ENCODE peak calls at places on chromosomes 5 and 9, in seven cellular contexts. D is HuH-7; W is activated T-cell treated with anti-CD3 and anti-CD28 coated beads for 24 hours; R is NCI-H460; A is effector memory CD8-positive, alpha-beta T cell; I is activated naive CD4-positive, alpha-beta T cell; M is GM23248. S is an unnamed sample.

GRCh38 chr5:4866817-4867216 is 273.3 kb upstream of the ADAMTS16 start:
- DNase-seq in M (no peak), I (no peak), W (no peak), A (no peak), R (no peak), D (no peak), S (no peak)

GRCh38 chr9:16236326-16236725 is 634.1 kb downstream of the BNC2 start:
- DNase-seq in A (no peak), R (no peak), M (peak; percentile 90), D (no peak), W (no peak), I (no peak), S (no peak)

GRCh38 chr9:77158772-77159513 is 18.4 kb upstream of the VPS13A start:
- DNase-seq in R (peak; percentile 38), I (no peak), D (no peak), W (no peak), A (no peak), M (peak; percentile 36), S (no peak)

GRCh38 chr5:136584474-136584873 is 219.1 kb upstream of the TRPC7 start:
- DNase-seq in R (no peak), I (no peak), D (no peak), W (no peak), A (no peak), M (no peak), S (no peak)

GRCh38 chr5:173458819-173459218 is 130.6 kb upstream of the STC2 start:
- DNase-seq in I (no peak), W (no peak), A (no peak), M (peak; percentile 69), D (no peak), R (no peak), S (no peak)

GRCh38 chr5:96476654-96477053 is 43.6 kb upstream of the PCSK1 start:
- DNase-seq in W (no peak), M (peak; percentile 54), A (no peak), D (no peak), I (no peak), R (no peak), S (no peak)

GRCh38 chr5:168357881-168358280 is 66.4 kb downstream of the WWC1 start:
- DNase-seq in D (no peak), R (no peak), A (no peak), I (no peak), W (no peak), M (no peak), S (no peak)

GRCh38 chr9:8961186-8961666 is 1161.6 kb upstream of the DMAC1 start:
- DNase-seq in M (no peak), I (no peak), R (no peak), A (no peak), D (peak; percentile 0), W (no peak), S (no peak)

GRCh38 chr5:135204151-135204600 is 170.1 kb upstream of the PITX1 start:
- DNase-seq in M (peak; percentile 32), A (no peak), I (no peak), D (no peak), R (no peak), W (no peak), S (no peak)

GRCh38 chr5:126234563-126235195 is 188.5 kb upstream of the GRAMD2B start:
- DNase-seq in W (no peak), D (peak; percentile 58), R (peak; percentile 18), M (peak; percentile 24), A (no peak), I (no peak), S (no peak)

GRCh38 chr5:128763324-128763723 is 202.0 kb upstream of the SLC27A6 start:
- DNase-seq in I (no peak), A (no peak), M (no peak), D (no peak), W (no peak), R (no peak), S (no peak)

GRCh38 chr9:134171316-134172197 is 7.2 kb upstream of the RNU6ATAC start:
- DNase-seq in A (no peak), W (no peak), I (no peak), D (no peak), R (no peak), M (peak; percentile 87), S (no peak)

GRCh38 chr5:54148062-54148461 is 162.3 kb downstream of the ARL15 start:
- DNase-seq in R (no peak), M (peak; percentile 54), I (no peak), A (no peak), W (no peak), D (no peak), S (no peak)

GRCh38 chr5:61575103-61575502 is 243.0 kb downstream of the ZSWIM6 start:
- DNase-seq in A (no peak), D (no peak), M (peak; percentile 69), R (no peak), I (no peak), W (no peak), S (peak; percentile 59)

GRCh38 chr9:107222020-107222522 is 61.0 kb upstream of the RAD23B start:
- DNase-seq in D (peak; percentile 31), I (no peak), M (no peak), R (peak; percentile 30), A (no peak), W (no peak), S (no peak)

GRCh38 chr9:547309-547708 is 294.2 kb upstream of the DMRT1 start:
- DNase-seq in W (no peak), I (no peak), R (no peak), D (no peak), M (no peak), A (no peak), S (no peak)

GRCh38 chr5:73180561-73180960 is 7.6 kb downstream of the TMEM174 start:
- DNase-seq in A (no peak), I (no peak), W (no peak), R (no peak), D (no peak), M (no peak), S (no peak)

GRCh38 chr5:116401546-116401945 is 173.1 kb downstream of the SEMA6A start:
- DNase-seq in A (no peak), D (no peak), R (no peak), I (no peak), W (no peak), M (no peak), S (no peak)

GRCh38 chr9:77820293-77820954 is 172.3 kb upstream of the GNA14 start:
- DNase-seq in A (no peak), I (no peak), D (no peak), M (peak; percentile 94), W (no peak), R (peak; percentile 63), S (peak; percentile 23)

GRCh38 chr9:108672475-108673065 is 183.2 kb downstream of the ACTL7B start:
- DNase-seq in D (no peak), M (peak; percentile 70), W (no peak), R (no peak), A (no peak), I (no peak), S (no peak)

GRCh38 chr5:60578295-60578694 is 121.7 kb downstream of the DEPDC1B start:
- DNase-seq in R (no peak), A (no peak), I (no peak), W (no peak), M (no peak), D (no peak), S (no peak)

GRCh38 chr9:91198405-91198804 is 163.3 kb downstream of the AUH start:
- DNase-seq in M (no peak), I (no peak), D (no peak), A (no peak), W (no peak), R (no peak), S (no peak)

GRCh38 chr9:99039388-99040182 is 65.3 kb upstream of the TGFBR1 start:
- DNase-seq in R (no peak), W (no peak), M (peak; percentile 78), I (no peak), D (no peak), A (no peak), S (no peak)

GRCh38 chr9:120389300-120389699 is 190.7 kb downstream of the CDK5RAP2 start:
- DNase-seq in W (no peak), R (no peak), A (no peak), I (no peak), M (no peak), D (no peak), S (no peak)

GRCh38 chr9:131483319-131484050 is 19.2 kb upstream of the POMT1 start:
- DNase-seq in R (no peak), M (no peak), D (no peak), W (no peak), I (no peak), A (no peak), S (no peak)

GRCh38 chr5:149780043-149780737 is 50.1 kb downstream of the PPARGC1B start:
- DNase-seq in W (no peak), D (no peak), M (no peak), I (no peak), A (no peak), R (no peak), S (no peak)

GRCh38 chr5:179123109-179123426 is 62.9 kb downstream of the ZNF354C start:
- DNase-seq in D (no peak), A (no peak), R (no peak), W (no peak), M (no peak), I (no peak), S (no peak)

GRCh38 chr9:16704096-16704488 is 166.4 kb downstream of the BNC2 start:
- DNase-seq in D (no peak), M (peak; percentile 55), R (no peak), A (no peak), W (no peak), I (no peak), S (no peak)

S was measured in K562.